ENCODE peak calls at places on chromosomes 3 and 15, in nine cellular contexts. F, W, E, L, B, S, D, Y and Q are unnamed samples.

GRCh38 chr3:108590443-108590842 is 921 bp downstream of the DZIP3 start:
- DNase-seq in F (no peak), W (no peak), E (peak), L (no peak), B (peak), S (no peak), D (no peak), Y (no peak), Q (peak)

GRCh38 chr3:139476348-139476747 is at the start of gene RBP2:
- DNase-seq in F (no peak), W (no peak), E (no peak), L (no peak), B (no peak), S (no peak), D (no peak), Y (no peak), Q (no peak)

GRCh38 chr15:62288361-62289017 is 123.4 kb upstream of the C2CD4B start:
- DNase-seq in F (no peak), W (no peak), E (no peak), L (no peak), B (no peak), S (no peak), D (no peak), Y (no peak), Q (no peak)

GRCh38 chr3:132180337-132180791 is 136.8 kb upstream of the ACP3 start:
- DNase-seq in F (peak), W (no peak), E (peak), L (no peak), B (peak), S (peak), D (no peak), Y (no peak), Q (peak)

GRCh38 chr15:83653639-83654378 is at the start of gene ADAMTSL3:
- DNase-seq in F (peak), W (peak), E (peak), L (peak), B (peak), S (no peak), D (peak), Y (peak), Q (no peak)

GRCh38 chr15:32991544-32992192 is 202.8 kb downstream of the FMN1 start:
- DNase-seq in F (no peak), W (no peak), E (no peak), L (no peak), B (no peak), S (no peak), D (no peak), Y (no peak), Q (no peak)

GRCh38 chr3:20999661-21000060 is 751.3 kb downstream of the ZNF385D start:
- DNase-seq in F (no peak), W (no peak), E (no peak), L (no peak), B (no peak), S (no peak), D (no peak), Y (no peak), Q (no peak)

GRCh38 chr3:125148836-125149235 is 63.7 kb downstream of the SLC12A8 start:
- DNase-seq in F (peak), W (peak), E (no peak), L (no peak), B (no peak), S (no peak), D (peak), Y (peak), Q (no peak)

GRCh38 chr15:67043939-67044771 is 21.2 kb upstream of the SMAD3 start:
- DNase-seq in F (peak), W (peak), E (no peak), L (peak), B (peak), S (no peak), D (no peak), Y (peak), Q (no peak)

GRCh38 chr3:46848271-46849097 is 14.8 kb downstream of the MYL3 start:
- DNase-seq in F (peak), W (peak), E (no peak), L (peak), B (peak), S (no peak), D (peak), Y (peak), Q (peak)

GRCh38 chr15:34365836-34366235 is 1.2 kb downstream of the LPCAT4 start:
- DNase-seq in F (no peak), W (no peak), E (no peak), L (no peak), B (no peak), S (no peak), D (no peak), Y (no peak), Q (peak)

GRCh38 chr3:182235504-182235903 is 523.8 kb downstream of the SOX2 start:
- DNase-seq in F (no peak), W (no peak), E (no peak), L (no peak), B (no peak), S (no peak), D (no peak), Y (no peak), Q (no peak)

GRCh38 chr3:17765819-17766472 is 23.5 kb upstream of the TBC1D5 start:
- DNase-seq in F (no peak), W (no peak), E (no peak), L (no peak), B (no peak), S (no peak), D (no peak), Y (no peak), Q (peak)

GRCh38 chr15:65349338-65349737 is 28.5 kb downstream of the IGDCC3 start:
- DNase-seq in F (no peak), W (no peak), E (no peak), L (no peak), B (no peak), S (no peak), D (no peak), Y (no peak), Q (no peak)

GRCh38 chr3:128112406-128112968 is 11.1 kb downstream of the RUVBL1 start:
- DNase-seq in F (peak), W (no peak), E (peak), L (no peak), B (no peak), S (peak), D (no peak), Y (no peak), Q (peak)

GRCh38 chr3:193850084-193850619 is 257.1 kb downstream of the OPA1 start:
- DNase-seq in F (no peak), W (no peak), E (no peak), L (no peak), B (no peak), S (no peak), D (no peak), Y (no peak), Q (no peak)

GRCh38 chr3:46668591-46668990 is 24.9 kb downstream of the ALS2CL start:
- DNase-seq in F (no peak), W (peak), E (peak), L (no peak), B (no peak), S (no peak), D (peak), Y (peak), Q (no peak)

GRCh38 chr3:108311797-108312196 is 15.4 kb downstream of the HHLA2 start:
- DNase-seq in F (no peak), W (no peak), E (peak), L (no peak), B (peak), S (no peak), D (no peak), Y (no peak), Q (no peak)

DNA sequence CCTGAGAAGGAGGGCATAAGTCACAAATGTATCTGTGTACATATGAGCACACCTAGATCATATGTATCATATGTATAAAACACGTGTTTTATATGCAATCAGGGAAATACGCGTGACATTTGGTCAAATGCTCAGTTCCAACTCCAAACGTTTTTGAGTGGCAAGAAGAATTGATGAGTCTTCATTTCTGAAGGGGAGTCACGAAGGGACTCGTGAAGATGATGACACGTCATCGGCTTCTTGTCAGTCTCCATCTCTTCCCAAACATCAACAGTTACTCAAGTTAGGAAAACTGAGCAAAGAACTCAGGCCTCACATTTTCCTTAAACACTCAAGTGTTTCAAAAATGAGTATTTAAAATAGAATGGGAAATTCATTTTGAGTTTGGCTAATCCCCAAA is 79.4 kb downstream of the B3GNT5 start:
- DNase-seq in F (no peak), W (no peak), E (no peak), L (no peak), B (no peak), S (no peak), D (no peak), Y (no peak), Q (no peak)
- TF ChIP-seq CTCF in F (no peak), W (no peak), E (no peak), L (no peak), B (no peak), S (no peak), D (no peak), Y (no peak), Q (no peak)

GRCh38 chr15:71050461-71050860 is 64.8 kb upstream of the THSD4 start:
- DNase-seq in F (no peak), W (no peak), E (no peak), L (no peak), B (no peak), S (no peak), D (no peak), Y (no peak), Q (no peak)

GRCh38 chr15:71051539-71051938 is 63.7 kb upstream of the THSD4 start:
- DNase-seq in F (peak), W (no peak), E (no peak), L (peak), B (no peak), S (no peak), D (no peak), Y (no peak), Q (no peak)

GRCh38 chr15:71054286-71054952 is 60.9 kb upstream of the THSD4 start:
- DNase-seq in F (no peak), W (no peak), E (no peak), L (no peak), B (no peak), S (no peak), D (no peak), Y (no peak), Q (no peak)

GRCh38 chr15:71049706-71050422 is 65.4 kb upstream of the THSD4 start:
- DNase-seq in F (no peak), W (no peak), E (no peak), L (no peak), B (peak), S (no peak), D (no peak), Y (no peak), Q (no peak)

DNA sequence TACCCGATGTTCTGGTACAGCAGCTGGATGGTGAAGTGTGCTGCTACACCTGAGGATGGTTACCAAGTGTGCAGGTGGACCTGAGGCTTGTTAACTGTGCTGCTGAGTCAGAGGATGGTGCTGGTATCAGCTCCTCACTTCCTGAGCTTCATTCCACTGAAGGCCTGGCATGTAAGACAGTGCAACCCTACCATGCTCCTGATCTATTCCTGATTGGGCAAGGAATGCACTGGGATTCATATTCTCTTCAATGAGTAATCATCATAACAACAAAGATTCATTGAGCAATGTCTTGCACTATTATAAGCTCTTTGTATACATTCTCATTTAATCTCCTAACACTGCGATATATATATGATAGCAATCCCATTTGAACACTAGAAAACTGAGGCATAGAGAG is 62.9 kb upstream of the THSD4 start:
- DNase-seq in F (no peak), W (no peak), E (no peak), L (no peak), B (no peak), S (no peak), D (no peak), Y (no peak), Q (no peak)
- H3K4me3 ChIP-seq in F (no peak), W (no peak), E (no peak), L (no peak), B (no peak), S (no peak), D (no peak), Y (no peak), Q (no peak)

DNA sequence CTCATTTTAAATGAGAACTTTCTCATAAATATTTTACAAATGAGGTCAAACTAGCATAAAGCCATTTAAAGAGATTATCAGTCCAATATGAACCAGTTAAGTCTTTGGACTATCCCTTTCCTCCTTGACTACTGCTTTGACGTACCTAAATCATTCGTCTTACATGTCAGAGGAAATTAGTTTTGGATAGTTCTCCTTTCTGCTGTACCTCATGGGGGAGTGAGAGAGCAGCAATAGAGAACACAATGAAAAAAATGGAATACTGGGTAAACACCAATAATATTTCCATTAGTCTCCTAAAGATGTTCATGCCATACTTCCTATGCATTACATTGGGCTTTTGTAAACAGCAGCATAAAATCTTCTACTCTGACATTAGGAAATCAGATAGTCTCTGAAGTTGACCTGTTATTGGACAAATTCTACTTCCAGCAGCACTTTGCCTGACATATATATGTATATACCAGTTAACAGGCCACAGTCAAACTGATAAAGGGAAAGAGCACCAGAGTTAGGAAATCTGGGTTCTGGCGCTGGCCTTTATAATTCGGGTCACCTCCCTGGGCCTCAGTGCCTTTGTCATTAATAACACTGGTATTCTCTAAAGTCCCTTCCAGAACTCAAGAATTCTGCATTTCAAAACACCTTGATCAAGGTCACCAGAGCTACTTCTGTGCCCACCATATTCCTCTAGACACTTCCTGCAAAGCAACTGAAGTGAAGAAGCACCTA is 26.8 kb downstream of the TIMMDC1 start:
- DNase-seq in F (peak), W (no peak), E (peak), L (no peak), B (no peak), S (no peak), D (no peak), Y (no peak), Q (no peak)
- TF ChIP-seq CTCF in F (peak), W (peak), E (peak), L (peak), B (peak), S (peak), D (peak), Y (peak), Q (no peak)

DNA sequence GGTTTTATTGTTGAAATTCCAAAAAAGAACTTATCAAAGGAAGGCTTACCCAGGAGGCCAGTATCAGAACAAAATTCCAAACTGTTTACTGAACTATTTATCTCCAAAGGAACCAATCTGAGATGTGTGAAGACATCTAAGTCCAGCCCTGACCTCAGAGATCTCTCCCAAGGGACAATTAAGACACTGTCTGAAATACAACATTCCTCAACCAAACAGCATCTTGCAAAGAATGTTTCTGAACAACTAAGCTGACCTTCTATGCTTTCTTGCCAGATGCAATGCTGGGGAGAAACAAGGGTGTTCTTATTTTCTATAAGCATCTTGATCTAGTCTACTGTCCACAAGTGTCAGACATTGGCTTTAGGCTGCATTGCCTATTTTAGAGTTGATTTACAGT is 13.6 kb downstream of the PDZRN3 start:
- DNase-seq in F (no peak), W (no peak), E (no peak), L (no peak), B (no peak), S (no peak), D (no peak), Y (no peak), Q (no peak)
- H3K4me3 ChIP-seq in F (no peak), W (no peak), E (no peak), L (no peak), B (no peak), S (no peak), D (no peak), Y (no peak), Q (no peak)

GRCh38 chr3:190124067-190124466 is 3.4 kb upstream of the P3H2 start:
- DNase-seq in F (no peak), W (no peak), E (no peak), L (no peak), B (no peak), S (no peak), D (no peak), Y (no peak), Q (no peak)

GRCh38 chr3:190119734-190120133 is 963 bp downstream of the P3H2 start:
- DNase-seq in F (no peak), W (no peak), E (no peak), L (no peak), B (no peak), S (no peak), D (no peak), Y (no peak), Q (no peak)

GRCh38 chr3:190120161-190121060 is at the start of gene P3H2:
- DNase-seq in F (peak), W (peak), E (peak), L (peak), B (peak), S (peak), D (peak), Y (peak), Q (no peak)

GRCh38 chr3:190122198-190122771 is 1.6 kb upstream of the P3H2 start:
- DNase-seq in F (peak), W (no peak), E (no peak), L (no peak), B (no peak), S (no peak), D (no peak), Y (no peak), Q (no peak)

GRCh38 chr3:190121061-190121765 is 516 bp upstream of the P3H2 start:
- DNase-seq in F (no peak), W (no peak), E (no peak), L (no peak), B (no peak), S (no peak), D (no peak), Y (no peak), Q (no peak)
- TF ChIP-seq CTCF in F (no peak), W (no peak), E (no peak), L (no peak), B (peak), S (no peak), D (no peak), Y (no peak), Q (no peak)

GRCh38 chr15:91032919-91033803 is 10.8 kb upstream of the VPS33B start:
- DNase-seq in F (no peak), W (no peak), E (peak), L (peak), B (peak), S (no peak), D (peak), Y (no peak), Q (peak)
- H3K4me3 ChIP-seq in F (no peak), W (no peak), E (no peak), L (peak), B (no peak), S (no peak), D (no peak), Y (no peak), Q (no peak)

GRCh38 chr15:40427188-40427587 is 13.6 kb upstream of the BAHD1 start:
- DNase-seq in F (no peak), W (no peak), E (no peak), L (no peak), B (no peak), S (no peak), D (no peak), Y (no peak), Q (no peak)

GRCh38 chr15:40429068-40429707 is 11.6 kb upstream of the BAHD1 start:
- DNase-seq in F (no peak), W (no peak), E (no peak), L (no peak), B (no peak), S (no peak), D (no peak), Y (no peak), Q (no peak)

GRCh38 chr15:40428183-40428582 is 12.6 kb upstream of the BAHD1 start:
- DNase-seq in F (no peak), W (no peak), E (no peak), L (no peak), B (no peak), S (no peak), D (no peak), Y (no peak), Q (no peak)

GRCh38 chr15:40424483-40425115 is 16.2 kb upstream of the BAHD1 start:
- DNase-seq in F (no peak), W (no peak), E (no peak), L (no peak), B (no peak), S (no peak), D (no peak), Y (no peak), Q (no peak)

DNA sequence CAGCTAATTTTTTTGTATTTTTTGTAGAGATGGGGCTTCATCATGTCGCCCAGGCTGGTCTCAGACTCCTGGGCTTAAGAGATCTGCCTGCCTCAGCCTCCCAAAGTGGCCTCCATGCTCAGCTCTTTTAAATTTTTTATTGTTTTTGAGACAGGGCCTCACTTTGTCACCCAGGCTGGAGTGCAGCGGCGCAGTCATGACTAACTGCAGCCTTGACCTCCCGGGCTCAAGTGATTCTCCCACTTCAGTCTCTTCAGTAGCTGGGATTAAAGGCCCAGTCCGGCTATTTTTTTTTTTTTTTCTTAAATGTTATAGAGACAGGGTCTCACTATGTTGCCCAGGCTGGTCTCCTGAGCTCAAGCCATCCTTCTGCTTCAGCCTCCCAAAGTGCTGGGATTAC is 15.1 kb upstream of the BAHD1 start:
- DNase-seq in F (no peak), W (no peak), E (no peak), L (no peak), B (no peak), S (no peak), D (no peak), Y (no peak), Q (no peak)
- TF ChIP-seq CTCF in F (no peak), W (no peak), E (no peak), L (no peak), B (no peak), S (no peak), D (no peak), Y (no peak), Q (no peak)

GRCh38 chr3:126552688-126553283 is 5.9 kb downstream of the C3orf22 start:
- DNase-seq in F (no peak), W (no peak), E (peak), L (no peak), B (no peak), S (no peak), D (peak), Y (no peak), Q (no peak)
- H3K4me3 ChIP-seq in F (no peak), W (no peak), E (no peak), L (no peak), B (no peak), S (no peak), D (no peak), Y (no peak), Q (no peak)

DNA sequence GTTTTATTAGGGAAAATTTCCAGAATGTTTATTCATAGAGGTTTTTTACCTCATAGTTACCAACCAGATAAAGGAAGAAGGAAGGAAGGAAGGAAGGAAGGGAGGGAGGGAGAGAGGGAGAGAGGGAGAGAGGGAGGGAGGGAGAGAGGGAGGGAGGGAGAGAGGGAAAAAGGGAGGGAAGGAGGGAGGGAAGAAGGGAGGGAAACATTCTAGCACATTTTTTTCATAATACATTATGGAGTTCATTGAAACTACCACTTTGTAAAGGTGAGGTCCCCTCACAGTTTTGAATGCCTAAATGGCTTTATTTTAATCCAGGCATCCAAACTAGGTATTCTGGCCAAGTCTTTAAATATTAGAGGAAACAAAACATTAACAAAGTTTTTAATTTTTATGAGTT is 1049.1 kb downstream of the ROBO1 start:
- DNase-seq in F (no peak), W (no peak), E (no peak), L (no peak), B (no peak), S (no peak), D (no peak), Y (no peak), Q (no peak)
- TF ChIP-seq CTCF in F (no peak), W (no peak), E (no peak), L (no peak), B (no peak), S (no peak), D (no peak), Y (no peak), Q (no peak)